ENCODE peak calls at places on chromosomes 11 and 22, in five cellular contexts. L is SK-N-SH, D is K562, P is GM12878, C is H1. W is an unnamed sample.

GRCh38 chr11:117490019-117490679 is 162.5 kb downstream of the CEP164 start:
- DNase-seq in L (peak; percentile 75), C (no peak), D (no peak), P (no peak), W (peak; percentile 28)

GRCh38 chr11:13221722-13222121 is 55.9 kb upstream of the BMAL1 start:
- DNase-seq in D (no peak), C (no peak), P (no peak), L (no peak), W (no peak)

GRCh38 chr11:3056296-3057068 is 741 bp downstream of the CARS1 start:
- DNase-seq in D (no peak), L (peak; percentile 46), C (no peak), P (no peak), W (no peak)

GRCh38 chr11:77421041-77421723 is 52.7 kb downstream of the PAK1 start:
- DNase-seq in C (no peak), D (no peak), L (no peak), P (no peak), W (no peak)

GRCh38 chr22:28004021-28004420 is 85.0 kb upstream of the PITPNB start:
- DNase-seq in C (no peak), P (no peak), L (no peak), D (no peak), W (no peak)

GRCh38 chr22:17257091-17257490 is 37.9 kb upstream of the ADA2 start:
- DNase-seq in C (no peak), P (no peak), L (no peak), D (no peak), W (no peak)

GRCh38 chr22:38831166-38831945 is 12.5 kb downstream of the NPTXR start:
- DNase-seq in C (no peak), P (no peak), D (no peak), L (no peak), W (peak; percentile 77)

GRCh38 chr11:3093281-3094191 is 36.3 kb upstream of the CARS1 start:
- DNase-seq in L (peak; percentile 52), P (no peak), D (no peak), C (no peak), W (no peak)

GRCh38 chr11:7538023-7538422 is 24.2 kb downstream of the PPFIBP2 start:
- DNase-seq in D (no peak), C (no peak), P (no peak), L (no peak), W (no peak)

GRCh38 chr11:126720539-126721235 is 279.9 kb downstream of the KIRREL3 start:
- DNase-seq in P (no peak), C (no peak), L (no peak), D (no peak), W (no peak)

GRCh38 chr22:49095366-49095765 is 732.3 kb downstream of the BRD1 start:
- DNase-seq in L (no peak), D (no peak), P (no peak), C (no peak), W (no peak)

GRCh38 chr11:66478823-66479740 is 1.2 kb upstream of the DPP3 start:
- DNase-seq in L (peak; percentile 71), P (no peak), D (peak; percentile 51), C (peak; percentile 75), W (no peak)

GRCh38 chr11:19673924-19674390 is 38.7 kb upstream of the NAV2 start:
- DNase-seq in C (peak; percentile 54), L (no peak), P (no peak), D (no peak), W (no peak)

GRCh38 chr11:12112731-12113130 is 2.3 kb downstream of the MICAL2 start:
- DNase-seq in L (no peak), C (no peak), D (no peak), P (no peak), W (no peak)

GRCh38 chr11:119169272-119169719 is 771 bp downstream of the NLRX1 start:
- DNase-seq in P (no peak), C (peak; percentile 79), L (no peak), D (no peak), W (no peak)

GRCh38 chr11:67056640-67057409 is at the start of gene RHOD:
- DNase-seq in P (no peak), C (peak; percentile 86), L (no peak), D (no peak), W (no peak)

GRCh38 chr22:35987487-35987886 is 41.1 kb downstream of the RBFOX2 start:
- DNase-seq in C (no peak), P (no peak), D (no peak), L (peak; percentile 18), W (no peak)

GRCh38 chr22:50489363-50490243 is 2.9 kb downstream of the MIOX start:
- DNase-seq in P (no peak), L (no peak), C (peak; percentile 46), D (no peak), W (no peak)

GRCh38 chr22:38879102-38879729 is 7.2 kb upstream of the CBX6 start:
- DNase-seq in C (no peak), P (no peak), D (no peak), L (no peak), W (peak; percentile 47)

GRCh38 chr11:94031625-94032024 is 10.5 kb downstream of the HEPHL1 start:
- DNase-seq in P (no peak), C (peak; percentile 16), D (no peak), L (no peak), W (no peak)

DNA sequence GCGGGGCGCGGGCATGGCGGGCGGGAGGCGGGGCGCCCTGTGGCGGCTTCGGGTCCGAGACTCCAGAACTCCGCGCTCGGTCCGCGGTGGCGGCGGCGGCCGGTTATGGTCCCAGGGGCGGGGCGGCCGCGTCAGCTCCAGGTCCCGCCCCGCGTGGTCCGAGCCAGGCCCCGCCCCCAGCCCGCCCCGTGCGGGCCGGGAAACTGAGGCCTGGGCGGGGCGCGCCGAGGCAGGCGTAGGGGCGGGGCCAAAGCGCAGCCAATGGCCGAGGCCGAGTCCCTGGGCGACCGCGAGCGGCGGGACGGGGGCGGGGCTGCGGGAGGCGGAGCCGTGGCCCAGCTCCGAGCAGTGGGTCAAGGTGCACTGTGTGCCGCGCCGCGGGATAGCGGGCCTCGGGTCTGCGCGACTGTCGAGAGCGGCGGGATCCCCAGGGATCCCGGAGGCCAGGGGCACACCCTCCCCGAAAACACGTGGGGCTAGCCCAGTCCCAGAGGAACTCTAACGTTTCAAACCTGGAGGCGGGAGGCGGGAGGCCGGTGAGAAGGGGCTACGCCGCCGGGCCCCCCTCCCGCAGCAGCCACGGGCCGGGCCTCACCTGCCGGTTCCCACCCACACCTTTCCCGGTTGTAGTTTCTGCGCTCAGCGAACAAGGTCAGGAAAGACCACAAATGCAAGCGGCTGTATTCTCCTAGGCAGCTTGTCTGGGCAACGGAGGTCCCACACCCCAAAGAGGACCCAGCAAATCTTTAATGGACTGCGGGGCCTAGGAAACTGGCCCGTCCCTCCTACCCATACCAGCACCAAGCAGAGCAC is at the start of gene SLC25A1:
- DNase-seq in L (peak; percentile 97), P (peak; percentile 39), C (peak; percentile 95), D (peak; percentile 100), W (peak; percentile 78)
- TF ChIP-seq GABPA in L (no peak), P (no peak), C (no peak), D (no peak), W (no peak)

GRCh38 chr11:73632996-73633395 is 13.4 kb upstream of the PLEKHB1 start:
- DNase-seq in P (no peak), D (no peak), C (no peak), L (no peak), W (no peak)

GRCh38 chr11:73633999-73634398 is 12.4 kb upstream of the PLEKHB1 start:
- DNase-seq in D (no peak), C (no peak), P (no peak), L (no peak), W (no peak)

GRCh38 chr11:73625690-73626318 is 20.6 kb upstream of the PLEKHB1 start:
- DNase-seq in C (peak; percentile 90), P (peak; percentile 23), D (peak; percentile 83), L (peak; percentile 81), W (peak; percentile 16)

GRCh38 chr11:73629907-73630306 is 16.5 kb upstream of the PLEKHB1 start:
- DNase-seq in C (no peak), L (no peak), P (no peak), D (no peak), W (no peak)
- TF ChIP-seq CTCF in C (no peak), L (no peak), P (no peak), D (no peak), W (no peak)

GRCh38 chr11:29135504-29135903 is 881.3 kb downstream of the KCNA4 start:
- DNase-seq in D (no peak), L (no peak), P (no peak), C (no peak), W (no peak)
- TF ChIP-seq GABPA in D (no peak), L (no peak), P (no peak), C (no peak), W (no peak)

DNA sequence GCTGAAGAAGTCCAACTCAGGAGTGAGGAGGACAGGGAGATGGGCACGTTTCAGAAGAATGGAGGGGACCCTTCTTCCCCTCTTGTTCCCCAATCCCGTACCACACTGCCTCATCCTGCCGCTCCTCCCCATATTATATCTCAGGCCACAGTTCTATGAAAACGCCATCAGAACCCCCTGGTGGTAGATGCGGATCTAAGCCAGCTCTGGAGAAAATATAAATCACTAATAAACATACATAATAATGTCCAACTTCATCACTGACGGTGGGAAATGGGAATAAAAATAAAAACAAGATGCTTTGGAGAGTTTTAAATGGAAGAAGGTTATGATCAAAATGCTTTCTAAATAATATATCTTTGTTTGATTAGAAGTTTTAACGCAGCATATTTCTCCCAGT is 400.3 kb downstream of the CADM1 start:
- DNase-seq in P (no peak), C (no peak), D (no peak), L (no peak), W (no peak)
- TF ChIP-seq CTCF in P (no peak), C (peak; percentile 11), D (peak; percentile 11), L (no peak), W (no peak)

DNA sequence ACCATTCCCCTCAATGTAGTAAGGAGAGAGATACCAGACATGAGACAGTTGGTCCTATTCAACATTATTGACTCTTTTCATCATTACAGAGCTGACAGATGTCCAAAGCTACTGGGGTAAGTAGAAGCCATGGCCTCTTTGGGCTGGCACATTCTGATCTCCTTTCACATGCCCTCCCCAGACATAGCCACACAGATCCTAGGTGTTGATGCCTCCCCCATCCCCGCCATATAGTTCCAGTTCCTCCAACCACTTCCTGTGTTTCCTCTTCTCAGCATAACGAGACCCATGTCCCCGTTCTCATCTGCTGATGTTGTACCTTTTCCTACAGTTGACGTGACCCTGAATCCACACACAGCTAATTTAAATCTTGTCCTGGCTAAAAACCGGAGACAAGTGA is 14.0 kb downstream of the TRIM6 start:
- DNase-seq in D (no peak), L (no peak), P (no peak), C (no peak), W (no peak)
- TF ChIP-seq GABPA in D (no peak), L (no peak), P (no peak), C (no peak), W (no peak)

GRCh38 chr22:46134111-46134705 is 16.1 kb upstream of the PPARA start:
- DNase-seq in P (no peak), L (no peak), D (no peak), C (no peak), W (no peak)
- TF ChIP-seq CTCF in P (no peak), L (no peak), D (peak; percentile 19), C (no peak), W (no peak)

DNA sequence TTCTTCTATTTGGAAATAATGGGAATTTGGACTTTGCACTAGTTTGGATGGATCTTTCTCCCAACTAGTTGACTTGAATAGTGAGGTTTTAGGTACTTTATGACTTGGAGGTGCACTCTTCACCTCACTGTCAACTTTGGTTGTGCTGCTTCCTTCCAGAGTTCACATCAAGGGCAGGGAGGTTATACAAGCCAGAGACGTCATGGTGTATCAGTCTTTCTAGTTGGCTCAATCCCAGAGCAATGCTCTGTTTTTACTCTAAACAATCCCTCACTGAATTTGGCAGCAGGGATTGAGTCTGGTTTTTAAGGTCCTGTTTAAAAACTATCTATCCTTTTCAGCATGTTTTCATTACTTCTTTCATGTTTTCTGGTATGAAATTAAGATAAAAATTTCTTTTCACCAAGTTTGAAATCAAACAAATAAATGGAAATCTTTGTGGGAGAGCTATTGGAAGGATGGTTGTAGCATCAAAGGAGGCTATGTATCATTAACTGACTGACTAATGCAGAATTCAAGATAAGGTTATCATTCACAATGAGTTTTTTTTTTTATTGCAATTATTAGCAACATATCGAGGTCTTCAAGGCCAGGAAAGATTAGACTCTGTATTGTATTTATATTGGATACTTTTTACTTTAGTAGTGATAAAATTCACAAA is 28.0 kb upstream of the ZBED5 start:
- DNase-seq in P (no peak), L (peak; percentile 54), D (no peak), C (no peak), W (no peak)
- TF ChIP-seq GABPA in P (no peak), L (no peak), D (no peak), C (no peak), W (no peak)